ENCODE peak calls at places on chromosomes 6 and 20, in six cellular contexts. B is LoVo, G is heart left ventricle, C is PC-3, V is T-helper 1 cell, S is GM10248. Y is an unnamed sample.
A peak's percentile ranks its signal among the peaks of the same experiment; 100 is the strongest.

GRCh38 chr6:20737912-20738311 is 203.7 kb downstream of the CDKAL1 start:
- DNase-seq in S (no peak), C (no peak), B (no peak), V (no peak), G (no peak), Y (no peak)

GRCh38 chr6:73614802-73615201 is 39.0 kb downstream of the SLC17A5 start:
- DNase-seq in C (no peak), B (no peak), V (no peak), S (no peak), G (no peak), Y (no peak)

GRCh38 chr20:25695532-25696383 is 895 bp downstream of the ZNF337 start:
- DNase-seq in C (peak; percentile 22), V (peak; percentile 10), B (no peak), S (peak; percentile 26), G (peak; percentile 40), Y (peak; percentile 6)

GRCh38 chr6:78615430-78615904 is 251.9 kb upstream of the IRAK1BP1 start:
- DNase-seq in C (peak; percentile 39), B (no peak), G (no peak), S (no peak), V (no peak), Y (no peak)

GRCh38 chr6:157107915-157108651 is 215.2 kb downstream of the TMEM242 start:
- DNase-seq in B (no peak), V (peak; percentile 73), C (peak; percentile 82), S (no peak), G (no peak), Y (no peak)

GRCh38 chr20:33606114-33606771 is 55.9 kb upstream of the C20orf144 start:
- DNase-seq in C (no peak), S (peak; percentile 45), G (no peak), V (no peak), B (no peak), Y (no peak)

GRCh38 chr6:169328112-169328801 is 74.6 kb upstream of the THBS2 start:
- DNase-seq in B (no peak), V (no peak), G (no peak), C (no peak), S (no peak), Y (no peak)

GRCh38 chr20:19047040-19047950 is 165.1 kb upstream of the SLC24A3 start:
- DNase-seq in V (no peak), B (peak; percentile 73), C (peak; percentile 92), G (peak; percentile 73), S (no peak), Y (no peak)

GRCh38 chr6:168280899-168281245 is 38.7 kb downstream of the DACT2 start:
- DNase-seq in C (no peak), V (no peak), B (no peak), G (no peak), S (no peak), Y (no peak)

GRCh38 chr6:50952092-50952932 is 133.6 kb downstream of the TFAP2B start:
- DNase-seq in S (no peak), C (peak; percentile 54), V (no peak), G (no peak), B (no peak), Y (no peak)

GRCh38 chr20:62117362-62117646 is 5.0 kb upstream of the LSM14B start:
- DNase-seq in S (no peak), B (no peak), C (no peak), G (no peak), V (no peak), Y (no peak)

GRCh38 chr20:19738936-19739335 is 19.1 kb upstream of the RIN2 start:
- DNase-seq in B (no peak), V (no peak), G (no peak), S (no peak), C (peak; percentile 74), Y (no peak)